ENCODE peak calls at places on chromosomes 11 and 22, in seven cellular contexts. D is tibial nerve, K is progenitor cell of endocrine pancreas, S is astrocyte of the cerebellum, E is nephron progenitor cell, W is pancreas, B is upper lobe of right lung. Y is an unnamed sample.
A peak's percentile ranks its signal among the peaks of the same experiment; 100 is the strongest.

GRCh38 chr11:96303067-96303466 is 39.9 kb downstream of the MAML2 start:
- DNase-seq in W (no peak), E (no peak), D (no peak), S (no peak), B (no peak), K (no peak), Y (peak; percentile 71)

GRCh38 chr22:43516386-43516785 is 104.6 kb downstream of the MPPED1 start:
- DNase-seq in B (no peak), S (no peak), W (no peak), E (no peak), K (no peak), D (no peak), Y (no peak)

GRCh38 chr11:105790021-105790420 is 180.1 kb downstream of the GRIA4 start:
- DNase-seq in K (no peak), S (no peak), B (no peak), W (no peak), E (no peak), D (no peak), Y (no peak)

GRCh38 chr22:40919446-40919845 is 31.7 kb upstream of the RBX1 start:
- DNase-seq in K (no peak), S (no peak), W (no peak), B (no peak), E (no peak), D (no peak), Y (no peak)

GRCh38 chr11:62553839-62554361 is 7.3 kb upstream of the AHNAK start:
- DNase-seq in E (no peak), B (no peak), K (no peak), W (no peak), S (no peak), D (no peak), Y (peak; percentile 86)

GRCh38 chr11:59144096-59144495 is 1.4 kb downstream of the FAM111A start:
- DNase-seq in S (no peak), B (no peak), D (no peak), E (no peak), K (no peak), W (no peak), Y (no peak)

GRCh38 chr11:95308512-95309035 is 77.6 kb upstream of the SESN3 start:
- DNase-seq in E (no peak), K (no peak), W (no peak), D (no peak), B (no peak), S (no peak), Y (no peak)

GRCh38 chr11:96456111-96456510 is 66.3 kb downstream of the JRKL start:
- DNase-seq in E (no peak), K (no peak), S (no peak), B (no peak), W (no peak), D (no peak), Y (no peak)

GRCh38 chr11:20158597-20159257 is 1.5 kb downstream of the DBX1 start:
- DNase-seq in E (peak; percentile 91), B (no peak), D (no peak), W (peak; percentile 55), K (peak; percentile 79), S (peak; percentile 57), Y (peak; percentile 55)

GRCh38 chr11:108882211-108882831 is 217.5 kb downstream of the DDX10 start:
- DNase-seq in K (no peak), B (no peak), E (no peak), D (no peak), S (no peak), W (no peak), Y (no peak)

GRCh38 chr11:63998558-63999348 is 12.5 kb downstream of the OTUB1 start:
- DNase-seq in D (no peak), S (no peak), K (no peak), W (no peak), B (no peak), E (peak; percentile 52), Y (no peak)

GRCh38 chr11:117876049-117876340 is 463 bp downstream of the FXYD6 start:
- DNase-seq in E (no peak), W (no peak), D (no peak), S (no peak), K (no peak), B (no peak), Y (no peak)

GRCh38 chr11:111513240-111513605 is 1.0 kb upstream of the BTG4 start:
- DNase-seq in E (no peak), W (no peak), B (no peak), K (no peak), S (no peak), D (no peak), Y (no peak)

GRCh38 chr22:29710922-29711593 is 8.7 kb upstream of the CABP7 start:
- DNase-seq in B (no peak), W (peak; percentile 70), E (no peak), K (no peak), D (no peak), S (no peak), Y (no peak)

GRCh38 chr11:119015054-119015611 is 3.0 kb downstream of the RPS25 start:
- DNase-seq in E (no peak), S (no peak), W (no peak), K (no peak), D (no peak), B (no peak), Y (no peak)
- TF ChIP-seq CTCF in E (no peak), S (peak; percentile 28), W (no peak), K (no peak), D (no peak), B (no peak), Y (peak; percentile 32)

GRCh38 chr11:36149538-36150242 is 139.5 kb downstream of the COMMD9 start:
- DNase-seq in K (no peak), W (peak; percentile 50), E (no peak), D (no peak), S (peak; percentile 98), B (no peak), Y (peak; percentile 99)
- TF ChIP-seq CTCF in K (peak; percentile 42), W (no peak), E (peak; percentile 25), D (peak; percentile 39), S (peak; percentile 60), B (peak; percentile 32), Y (peak; percentile 78)

DNA sequence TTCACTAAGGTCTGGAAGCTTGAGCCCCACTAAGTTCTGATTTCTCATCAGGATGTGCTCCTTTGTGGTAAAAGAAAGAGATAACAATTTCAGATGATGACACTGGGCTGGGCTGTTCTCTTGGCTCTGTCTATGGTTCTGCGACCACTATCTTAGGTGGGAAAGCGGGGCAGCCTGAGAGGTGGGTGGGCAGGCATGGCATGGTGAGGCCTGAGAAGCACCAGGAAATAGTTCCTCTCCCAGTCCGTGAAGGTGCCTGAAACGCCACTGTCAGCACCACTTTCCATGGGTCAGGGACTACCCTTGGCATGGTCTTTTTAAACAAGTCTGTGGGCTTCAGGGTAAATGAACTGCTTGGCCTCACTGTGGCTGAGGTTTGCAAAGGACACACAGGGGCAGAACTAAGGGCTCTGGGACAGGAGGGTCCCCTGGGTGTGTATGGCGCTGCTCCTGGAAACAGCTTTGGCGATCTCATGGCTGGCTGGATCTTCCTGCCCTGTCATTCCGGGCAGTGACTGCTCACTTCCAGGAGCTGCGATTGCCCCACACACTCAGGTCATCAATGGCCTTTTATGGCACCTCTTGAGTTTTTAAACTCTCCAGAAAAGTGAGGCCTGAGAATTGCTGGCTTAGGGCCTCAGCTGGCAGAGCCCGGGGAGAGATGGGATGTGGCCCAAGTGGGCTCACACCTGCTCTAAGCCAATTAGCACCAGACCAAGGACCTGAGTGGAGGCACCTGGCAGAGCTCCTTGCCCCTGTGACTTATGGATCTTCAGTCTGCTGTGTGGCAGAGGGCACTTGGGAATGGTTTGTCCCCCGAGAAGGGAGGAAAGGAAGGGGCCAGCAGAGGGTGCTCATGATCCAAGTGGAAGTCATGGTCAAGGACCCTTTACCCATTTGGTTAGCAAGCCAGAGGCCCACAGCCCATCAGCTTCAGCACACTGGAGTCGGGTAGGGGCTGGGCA is 55.6 kb upstream of the LYVE1 start:
- DNase-seq in E (no peak), S (no peak), B (peak; percentile 86), D (no peak), K (no peak), W (no peak), Y (no peak)
- TF ChIP-seq CTCF in E (no peak), S (peak; percentile 65), B (peak; percentile 51), D (peak; percentile 47), K (peak; percentile 42), W (no peak), Y (peak; percentile 81)

DNA sequence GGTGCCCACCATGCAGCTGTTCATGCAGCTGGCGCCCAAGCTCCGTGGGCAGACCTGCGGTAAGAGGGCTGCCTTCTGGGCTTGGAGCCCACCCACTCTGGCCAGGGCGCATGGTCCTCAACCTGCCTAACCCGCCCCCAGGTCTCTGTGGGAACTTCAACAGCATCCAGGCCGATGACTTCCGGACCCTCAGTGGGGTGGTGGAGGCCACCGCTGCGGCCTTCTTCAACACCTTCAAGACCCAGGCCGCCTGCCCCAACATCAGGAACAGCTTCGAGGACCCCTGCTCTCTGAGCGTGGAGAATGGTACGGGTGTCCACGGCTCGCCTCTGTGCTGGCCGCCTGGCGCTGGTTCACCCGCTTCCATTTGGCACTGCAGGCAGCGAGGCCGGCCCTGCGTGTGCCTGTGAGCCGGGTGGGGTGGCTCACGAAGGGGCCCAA is 11.0 kb downstream of the MUC5AC start:
- DNase-seq in S (no peak), W (no peak), K (no peak), B (peak; percentile 43), E (no peak), D (no peak), Y (no peak)
- TF ChIP-seq CTCF in S (no peak), W (no peak), K (no peak), B (no peak), E (no peak), D (no peak), Y (no peak)

GRCh38 chr22:38251355-38251720 is 21.5 kb downstream of the TMEM184B start:
- DNase-seq in S (no peak), W (no peak), D (no peak), E (no peak), K (no peak), B (no peak), Y (no peak)

GRCh38 chr22:38248280-38248679 is 24.5 kb downstream of the TMEM184B start:
- DNase-seq in K (no peak), D (no peak), E (no peak), B (no peak), W (no peak), S (no peak), Y (no peak)

GRCh38 chr22:38249301-38249700 is 23.5 kb downstream of the TMEM184B start:
- DNase-seq in D (no peak), S (no peak), K (no peak), E (no peak), W (no peak), B (no peak), Y (no peak)

GRCh38 chr22:38250642-38251354 is 22.0 kb downstream of the TMEM184B start:
- DNase-seq in B (no peak), S (no peak), W (no peak), D (no peak), E (no peak), K (no peak), Y (no peak)

DNA sequence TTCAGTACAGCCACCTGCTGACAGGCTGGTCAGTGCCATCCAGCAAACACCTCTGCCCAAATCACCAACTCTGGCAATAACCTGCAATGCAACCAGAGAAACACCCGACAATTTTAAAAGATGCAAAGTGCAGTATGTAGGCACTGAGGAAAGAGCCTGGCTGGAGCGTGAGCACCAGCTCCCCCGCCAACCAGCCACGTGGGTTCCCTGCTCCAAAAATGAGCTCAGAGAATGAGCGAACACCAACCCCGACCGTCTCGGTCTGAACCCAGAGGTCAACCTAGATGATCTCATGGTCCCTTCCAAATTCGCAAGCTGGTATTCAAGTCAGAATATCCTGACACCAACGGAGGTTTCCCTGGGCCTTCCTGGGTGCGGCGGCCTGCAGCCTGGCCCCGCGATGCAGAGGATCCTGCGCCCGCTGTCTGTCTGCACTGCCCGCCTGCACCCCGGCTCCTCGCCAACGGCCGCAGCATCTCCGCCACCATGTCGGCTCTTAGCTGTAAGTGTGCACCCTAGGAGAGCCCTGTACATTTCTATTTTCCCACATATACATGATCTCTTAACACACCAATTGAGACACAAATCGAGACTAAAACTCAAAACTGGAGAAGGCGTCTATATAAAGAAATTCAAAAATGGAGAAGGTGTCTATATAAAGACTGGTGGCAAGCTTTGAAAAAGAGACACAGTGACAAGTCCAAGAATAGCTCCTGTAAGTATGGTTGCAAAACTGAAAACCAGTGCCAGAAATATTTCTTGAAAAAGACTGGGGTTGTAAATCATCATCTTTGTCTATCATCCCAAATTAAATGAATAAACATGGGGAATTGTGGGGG is 22.8 kb downstream of the TMEM184B start:
- DNase-seq in S (no peak), E (no peak), B (no peak), D (no peak), W (no peak), K (no peak), Y (no peak)
- TF ChIP-seq CTCF in S (no peak), E (no peak), B (no peak), D (no peak), W (no peak), K (no peak), Y (no peak)

Y was measured in brain microvascular endothelial cell.